ENCODE peak calls at places on chromosomes 2 and 18, in six cellular contexts. Q, F, P, V, Z and J are unnamed samples.

GRCh38 chr2:36655456-36655855 is 41.1 kb upstream of the VIT start:
- DNase-seq in Q (no peak), F (peak; percentile 26), P (peak; percentile 98), V (no peak), Z (no peak), J (no peak)

GRCh38 chr2:121862286-121862685 is 106.8 kb downstream of the TSN start:
- DNase-seq in Q (no peak), F (no peak), P (no peak), V (no peak), Z (no peak), J (no peak)

GRCh38 chr2:173866858-173867620 is 98.1 kb downstream of the SP3 start:
- DNase-seq in Q (no peak), F (no peak), P (no peak), V (no peak), Z (no peak), J (no peak)

GRCh38 chr2:169452080-169452479 is 27.2 kb upstream of the BBS5 start:
- DNase-seq in Q (no peak), F (no peak), P (peak; percentile 67), V (no peak), Z (no peak), J (peak; percentile 2)

GRCh38 chr2:33559986-33560385 is 39.1 kb downstream of the FAM98A start:
- DNase-seq in Q (no peak), F (no peak), P (no peak), V (no peak), Z (no peak), J (no peak)

GRCh38 chr2:126851756-126852155 is 46.9 kb upstream of the TEX51 start:
- DNase-seq in Q (no peak), F (no peak), P (no peak), V (no peak), Z (no peak), J (no peak)

GRCh38 chr2:166088634-166089033 is 39.2 kb downstream of the SCN1A start:
- DNase-seq in Q (no peak), F (no peak), P (peak; percentile 97), V (no peak), Z (no peak), J (no peak)

GRCh38 chr2:239223330-239224248 is 177.2 kb downstream of the HDAC4 start:
- DNase-seq in Q (no peak), F (peak; percentile 40), P (peak; percentile 28), V (no peak), Z (no peak), J (peak; percentile 76)

GRCh38 chr2:3604207-3604877 is 9.4 kb downstream of the COLEC11 start:
- DNase-seq in Q (no peak), F (no peak), P (no peak), V (no peak), Z (no peak), J (no peak)

GRCh38 chr2:203732072-203732952 is 25.9 kb downstream of the CD28 start:
- DNase-seq in Q (no peak), F (no peak), P (no peak), V (no peak), Z (no peak), J (no peak)

GRCh38 chr2:165582409-165582808 is 112.9 kb downstream of the CSRNP3 start:
- DNase-seq in Q (no peak), F (no peak), P (peak; percentile 33), V (no peak), Z (no peak), J (no peak)

GRCh38 chr2:218270721-218271486 is 585 bp downstream of the PNKD start:
- DNase-seq in Q (no peak), F (no peak), P (no peak), V (no peak), Z (no peak), J (no peak)

DNA sequence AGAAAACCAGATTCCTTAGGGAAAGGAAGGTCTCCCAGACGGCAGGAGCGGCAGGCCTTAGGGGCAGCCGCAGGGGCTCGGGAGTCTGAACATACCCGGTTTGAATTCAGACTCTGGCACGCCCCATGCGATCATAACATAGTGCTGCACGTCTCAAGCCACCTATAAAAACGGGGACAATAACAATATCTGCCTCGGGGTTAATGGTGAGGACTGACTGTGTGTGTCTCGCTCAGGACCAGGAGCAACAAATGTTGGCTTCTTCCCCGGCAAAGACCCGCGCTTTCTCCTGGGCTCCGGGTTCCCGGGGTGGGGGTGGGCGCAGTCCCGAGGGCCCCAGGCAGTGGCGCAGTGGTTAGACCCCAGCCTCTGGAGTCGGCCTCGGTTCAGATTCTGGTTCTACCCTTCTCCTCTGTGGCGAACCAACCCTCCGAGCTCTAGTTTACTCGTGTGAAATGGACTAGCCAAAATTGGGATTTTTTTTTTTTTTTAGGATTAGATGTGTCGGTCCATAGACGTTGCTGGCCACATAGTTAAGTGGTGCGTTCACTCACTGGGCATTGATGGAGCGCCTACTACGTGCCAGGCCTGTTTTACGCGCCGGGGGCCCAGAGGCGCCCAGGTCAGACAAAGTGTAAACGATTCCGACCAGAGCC is 959 bp upstream of the SH3BP4 start:
- DNase-seq in Q (no peak), F (no peak), P (peak; percentile 71), V (no peak), Z (no peak), J (no peak)
- H3K4me3 ChIP-seq in Q (no peak overlapping the region), F (peak overlapping the region; percentile 82), P (peak overlapping the region; percentile 64), V (no peak overlapping the region), Z (peak overlapping the region; percentile 67), J (peak overlapping the region; percentile 64)

GRCh38 chr18:13217971-13218375 is 587 bp upstream of the LDLRAD4 start:
- DNase-seq in Q (no peak), F (peak; percentile 43), P (peak; percentile 3), V (no peak), Z (no peak), J (no peak)

GRCh38 chr18:13218376-13219011 is at the start of gene LDLRAD4:
- DNase-seq in Q (no peak), F (peak; percentile 76), P (peak; percentile 2), V (peak; percentile 58), Z (no peak), J (no peak)

GRCh38 chr18:13216732-13217465 is 1.7 kb upstream of the LDLRAD4 start:
- DNase-seq in Q (no peak), F (peak; percentile 53), P (peak; percentile 2), V (peak; percentile 26), Z (no peak), J (no peak)

GRCh38 chr18:13217466-13217961 is 1.0 kb upstream of the LDLRAD4 start:
- DNase-seq in Q (peak; percentile 59), F (peak; percentile 77), P (peak; percentile 16), V (peak; percentile 42), Z (no peak), J (no peak)

GRCh38 chr18:13216092-13216582 is 2.4 kb upstream of the LDLRAD4 start:
- DNase-seq in Q (peak; percentile 62), F (peak; percentile 78), P (peak; percentile 54), V (peak; percentile 48), Z (no peak), J (peak; percentile 57)
- H3K4me3 ChIP-seq in Q (peak overlapping the region; percentile 51), F (peak overlapping the region; percentile 75), P (no peak overlapping the region), V (peak overlapping the region; percentile 48), Z (no peak overlapping the region), J (no peak overlapping the region)

GRCh38 chr2:10122500-10123280 is at the start of gene RRM2:
- DNase-seq in Q (peak; percentile 91), F (peak; percentile 93), P (peak; percentile 93), V (peak; percentile 74), Z (peak; percentile 51), J (peak; percentile 63)

GRCh38 chr2:10119027-10119325 is 3.6 kb upstream of the RRM2 start:
- DNase-seq in Q (no peak), F (no peak), P (no peak), V (no peak), Z (no peak), J (no peak)

GRCh38 chr2:10120158-10120937 is 2.2 kb upstream of the RRM2 start:
- DNase-seq in Q (peak; percentile 93), F (peak; percentile 93), P (peak; percentile 94), V (peak; percentile 82), Z (peak; percentile 55), J (peak; percentile 60)

GRCh38 chr2:10120938-10121574 is 1.5 kb upstream of the RRM2 start:
- DNase-seq in Q (no peak), F (no peak), P (peak; percentile 49), V (no peak), Z (no peak), J (no peak)

DNA sequence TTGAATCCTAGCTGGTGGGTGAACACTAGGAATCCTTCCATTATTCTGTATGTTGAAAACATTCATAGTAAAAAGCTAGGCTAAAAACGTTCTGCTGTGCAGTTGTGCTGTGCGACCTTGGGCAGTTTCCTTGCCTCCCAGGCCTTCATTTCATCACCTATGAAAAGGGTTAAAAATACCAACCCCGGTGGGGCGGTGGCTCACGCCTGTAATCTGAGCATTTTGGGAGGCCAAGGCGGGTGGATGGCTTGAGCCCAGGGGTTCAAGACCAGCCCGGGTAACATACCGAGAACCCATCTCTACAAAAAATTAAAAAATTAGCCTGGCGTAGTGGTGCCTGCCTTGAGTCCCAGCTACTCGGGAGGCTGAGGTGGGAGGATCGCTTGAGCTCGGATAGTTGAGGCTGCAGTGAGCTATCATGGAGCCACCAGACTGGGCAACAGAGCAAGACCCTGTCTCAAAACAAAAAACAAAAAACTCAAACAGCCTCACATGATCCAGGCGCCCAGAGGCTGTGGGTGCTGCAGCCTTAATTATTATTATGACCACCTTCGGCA is 2.9 kb upstream of the RRM2 start:
- DNase-seq in Q (no peak), F (no peak), P (no peak), V (no peak), Z (no peak), J (no peak)
- H3K4me3 ChIP-seq in Q (peak overlapping the region; percentile 70), F (peak overlapping the region; percentile 67), P (peak overlapping the region; percentile 59), V (peak overlapping the region; percentile 94), Z (peak overlapping the region; percentile 79), J (peak overlapping the region; percentile 67)

DNA sequence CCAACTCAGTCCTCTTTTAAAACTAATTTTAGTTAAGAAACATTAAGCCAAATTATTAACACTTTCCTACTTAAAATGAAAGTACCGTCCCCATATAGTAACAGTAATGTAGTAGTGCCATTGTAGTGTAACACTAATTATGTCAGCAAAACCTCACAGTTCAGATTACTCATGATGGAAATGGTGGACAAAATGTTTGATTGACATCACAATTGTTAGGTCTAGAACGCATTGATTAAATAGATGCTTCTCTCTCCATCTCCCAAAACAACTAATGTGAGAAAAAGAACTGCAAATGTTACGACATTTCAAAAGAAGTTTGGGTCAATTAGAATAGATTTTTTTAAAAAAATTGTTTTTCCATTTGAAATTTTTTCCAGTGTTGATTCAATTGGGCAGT is 1.2 kb upstream of the ATF2 start:
- DNase-seq in Q (no peak), F (no peak), P (no peak), V (no peak), Z (no peak), J (no peak)
- H3K4me3 ChIP-seq in Q (peak overlapping the region; percentile 88), F (no peak overlapping the region), P (no peak overlapping the region), V (no peak overlapping the region), Z (peak overlapping the region; percentile 89), J (peak overlapping the region; percentile 88)

DNA sequence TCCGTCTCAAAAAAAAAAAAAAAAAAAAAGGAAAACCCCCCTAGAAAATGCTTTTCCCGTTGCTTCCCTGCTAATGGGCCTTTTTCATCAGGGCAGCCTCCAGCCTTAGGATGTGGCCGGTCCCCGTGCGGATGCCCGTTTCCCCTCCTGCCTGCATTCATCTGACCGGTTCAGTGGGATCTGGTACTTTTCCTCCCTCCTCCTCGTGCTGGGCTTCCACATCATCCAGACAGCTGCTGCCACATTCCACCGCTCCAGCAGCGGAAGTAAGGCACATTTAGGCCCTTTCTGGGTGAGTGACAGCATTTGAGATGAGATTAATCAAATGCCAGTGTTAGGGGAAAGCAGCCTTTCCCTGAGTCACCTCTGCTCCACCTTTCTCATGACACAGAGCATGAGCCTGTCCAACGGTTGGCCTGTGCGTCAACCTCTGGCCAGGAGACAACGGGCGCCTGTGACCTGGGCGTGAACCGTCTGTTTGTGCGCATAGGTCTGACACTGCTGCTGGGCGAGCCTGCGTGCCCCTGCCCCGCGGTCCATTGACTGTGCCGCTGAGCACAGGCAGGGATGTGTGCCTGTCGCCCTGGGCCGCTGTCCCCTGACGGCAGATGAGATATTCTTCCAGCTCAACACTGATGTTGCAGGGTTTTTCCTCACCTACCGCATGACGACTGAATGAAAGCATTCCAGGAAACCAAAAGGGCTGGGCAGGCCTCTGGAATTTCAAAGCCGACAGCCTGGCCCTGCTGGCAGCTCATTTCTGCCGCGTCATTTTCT is 174.0 kb downstream of the TGIF1 start:
- DNase-seq in Q (no peak), F (peak; percentile 78), P (peak; percentile 99), V (no peak), Z (peak; percentile 91), J (peak; percentile 99)
- H3K4me3 ChIP-seq in Q (no peak overlapping the region), F (peak overlapping the region; percentile 5), P (peak overlapping the region; percentile 41), V (no peak overlapping the region), Z (peak overlapping the region; percentile 51), J (peak overlapping the region; percentile 31)